ENCODE peak calls at places on chromosome 6, in five cellular contexts. One of them, this sample, is unnamed.

GRCh38 chr6:144325232-144325631 is 40.1 kb downstream of the UTRN start:
- DNase-seq in NCI-H1092: no peak
- DNase-seq in epithelial cell of esophagus: no peak
- DNase-seq in NCI-H1105 treated with DMSO at 0.1 percent for 48 hours: no peak
- DNase-seq in EL: no peak
- DNase-seq in this sample: no peak

GRCh38 chr6:112429226-112429625 is 82.1 kb downstream of the RFPL4B start:
- DNase-seq in NCI-H1092: no peak
- DNase-seq in epithelial cell of esophagus: peak
- DNase-seq in NCI-H1105 treated with DMSO at 0.1 percent for 48 hours: no peak
- DNase-seq in EL: peak
- DNase-seq in this sample: no peak

GRCh38 chr6:3015144-3015543 is 15.4 kb downstream of the NQO2 start:
- DNase-seq in NCI-H1092: no peak
- DNase-seq in epithelial cell of esophagus: no peak
- DNase-seq in NCI-H1105 treated with DMSO at 0.1 percent for 48 hours: no peak
- DNase-seq in EL: no peak
- DNase-seq in this sample: no peak

GRCh38 chr6:14716499-14717146 is 529.2 kb upstream of the JARID2 start:
- DNase-seq in NCI-H1092: no peak
- DNase-seq in epithelial cell of esophagus: peak
- DNase-seq in NCI-H1105 treated with DMSO at 0.1 percent for 48 hours: no peak
- DNase-seq in EL: no peak
- DNase-seq in this sample: no peak

GRCh38 chr6:43575105-43575771 is 600 bp downstream of the XPO5 start:
- DNase-seq in NCI-H1092: peak
- DNase-seq in epithelial cell of esophagus: peak
- DNase-seq in NCI-H1105 treated with DMSO at 0.1 percent for 48 hours: peak
- DNase-seq in EL: peak
- DNase-seq in this sample: no peak

GRCh38 chr6:75503291-75503690 is 9.7 kb upstream of the FILIP1 start:
- DNase-seq in NCI-H1092: no peak
- DNase-seq in epithelial cell of esophagus: peak
- DNase-seq in NCI-H1105 treated with DMSO at 0.1 percent for 48 hours: no peak
- DNase-seq in EL: no peak
- DNase-seq in this sample: no peak

GRCh38 chr6:90000864-90001731 is 106.8 kb downstream of the GJA10 start:
- DNase-seq in NCI-H1092: no peak
- DNase-seq in epithelial cell of esophagus: peak
- DNase-seq in NCI-H1105 treated with DMSO at 0.1 percent for 48 hours: peak
- DNase-seq in EL: peak
- DNase-seq in this sample: no peak

GRCh38 chr6:30112402-30113376 is at the start of gene TRIM31:
- DNase-seq in NCI-H1092: no peak
- DNase-seq in epithelial cell of esophagus: no peak
- DNase-seq in NCI-H1105 treated with DMSO at 0.1 percent for 48 hours: no peak
- DNase-seq in EL: no peak
- DNase-seq in this sample: no peak

GRCh38 chr6:76885861-76886301 is 577.4 kb downstream of the HTR1B start:
- DNase-seq in NCI-H1092: no peak
- DNase-seq in epithelial cell of esophagus: peak
- DNase-seq in NCI-H1105 treated with DMSO at 0.1 percent for 48 hours: no peak
- DNase-seq in EL: peak
- DNase-seq in this sample: no peak

This sample was measured in substantia nigra.